ENCODE peak calls at places on chromosomes 2 and 18, in four cellular contexts. One of them, this sample, is unnamed.

GRCh38 chr2:225334524-225334923 is 65.0 kb upstream of the NYAP2 start:
- DNase-seq in uterus: no peak
- DNase-seq in fibroblast of mammary gland: no peak
- DNase-seq in GM12878: no peak
- DNase-seq in this sample: no peak

GRCh38 chr18:7878265-7879173 is 311.4 kb downstream of the PTPRM start:
- DNase-seq in uterus: no peak
- DNase-seq in fibroblast of mammary gland: no peak
- DNase-seq in GM12878: no peak
- DNase-seq in this sample: no peak

GRCh38 chr2:68594674-68595492 is 48.5 kb upstream of the PROKR1 start:
- DNase-seq in uterus: no peak
- DNase-seq in fibroblast of mammary gland: peak
- DNase-seq in GM12878: peak
- DNase-seq in this sample: peak

GRCh38 chr18:13220326-13220991 is 1.9 kb downstream of the LDLRAD4 start:
- DNase-seq in uterus: no peak
- DNase-seq in fibroblast of mammary gland: no peak
- DNase-seq in GM12878: no peak
- DNase-seq in this sample: no peak

GRCh38 chr2:238868067-238868524 is 20.2 kb downstream of the TWIST2 start:
- DNase-seq in uterus: peak
- DNase-seq in fibroblast of mammary gland: peak
- DNase-seq in GM12878: no peak
- DNase-seq in this sample: no peak

GRCh38 chr2:71454221-71455010 is 1.1 kb downstream of the DYSF start:
- DNase-seq in uterus: no peak
- DNase-seq in fibroblast of mammary gland: no peak
- DNase-seq in GM12878: no peak
- DNase-seq in this sample: no peak

GRCh38 chr2:95062716-95063400 is 37.4 kb downstream of the MAL start:
- DNase-seq in uterus: no peak
- DNase-seq in fibroblast of mammary gland: no peak
- DNase-seq in GM12878: peak
- DNase-seq in this sample: peak

GRCh38 chr2:20449501-20450200 is 2.8 kb downstream of the RHOB start:
- DNase-seq in uterus: peak
- DNase-seq in fibroblast of mammary gland: peak
- DNase-seq in GM12878: no peak
- DNase-seq in this sample: no peak

GRCh38 chr2:180010701-180011100 is 3.6 kb upstream of the CWC22 start:
- DNase-seq in uterus: no peak
- DNase-seq in fibroblast of mammary gland: no peak
- DNase-seq in GM12878: no peak
- DNase-seq in this sample: no peak

GRCh38 chr18:32441536-32441935 is 29.1 kb downstream of the GAREM1 start:
- DNase-seq in uterus: no peak
- DNase-seq in fibroblast of mammary gland: peak
- DNase-seq in GM12878: no peak
- DNase-seq in this sample: no peak

GRCh38 chr18:45084207-45084606 is 403.5 kb downstream of the SETBP1 start:
- DNase-seq in uterus: peak
- DNase-seq in fibroblast of mammary gland: no peak
- DNase-seq in GM12878: no peak
- DNase-seq in this sample: no peak

GRCh38 chr2:203619192-203619878 is 84.2 kb upstream of the RAPH1 start:
- DNase-seq in uterus: no peak
- DNase-seq in fibroblast of mammary gland: no peak
- DNase-seq in GM12878: no peak
- DNase-seq in this sample: no peak

GRCh38 chr2:176473851-176474250 is 204.6 kb downstream of the MTX2 start:
- DNase-seq in uterus: no peak
- DNase-seq in fibroblast of mammary gland: no peak
- DNase-seq in GM12878: no peak
- DNase-seq in this sample: no peak

GRCh38 chr18:79799619-79800352 is 2.0 kb downstream of the KCNG2 start:
- DNase-seq in uterus: no peak
- DNase-seq in fibroblast of mammary gland: no peak
- DNase-seq in GM12878: no peak
- DNase-seq in this sample: no peak

GRCh38 chr2:201975434-201975833 is 58.2 kb upstream of the FZD7 start:
- DNase-seq in uterus: no peak
- DNase-seq in fibroblast of mammary gland: no peak
- DNase-seq in GM12878: no peak
- DNase-seq in this sample: no peak

GRCh38 chr2:133287709-133288108 is 280.6 kb downstream of the NCKAP5 start:
- DNase-seq in uterus: no peak
- DNase-seq in fibroblast of mammary gland: peak
- DNase-seq in GM12878: no peak
- DNase-seq in this sample: no peak

GRCh38 chr18:68769423-68769822 is 28.5 kb upstream of the CCDC102B start:
- DNase-seq in uterus: peak
- DNase-seq in fibroblast of mammary gland: peak
- DNase-seq in GM12878: no peak
- DNase-seq in this sample: no peak

GRCh38 chr2:106960633-106961205 is 74.8 kb upstream of the ST6GAL2 start:
- DNase-seq in uterus: no peak
- DNase-seq in fibroblast of mammary gland: no peak
- DNase-seq in GM12878: no peak
- DNase-seq in this sample: no peak

GRCh38 chr2:135600915-135601314 is 69.6 kb downstream of the R3HDM1 start:
- DNase-seq in uterus: no peak
- DNase-seq in fibroblast of mammary gland: peak
- DNase-seq in GM12878: no peak
- DNase-seq in this sample: no peak

GRCh38 chr2:237886702-237887481 is 27.5 kb downstream of the RAMP1 start:
- DNase-seq in uterus: peak
- DNase-seq in fibroblast of mammary gland: peak
- DNase-seq in GM12878: no peak
- DNase-seq in this sample: no peak

GRCh38 chr2:219525533-219526232 is 11.4 kb downstream of the ASIC4 start:
- DNase-seq in uterus: peak
- DNase-seq in fibroblast of mammary gland: no peak
- DNase-seq in GM12878: no peak
- DNase-seq in this sample: no peak

GRCh38 chr2:27305516-27305915 is 2.7 kb downstream of the UCN start:
- DNase-seq in uterus: no peak
- DNase-seq in fibroblast of mammary gland: no peak
- DNase-seq in GM12878: no peak
- DNase-seq in this sample: no peak

DNA sequence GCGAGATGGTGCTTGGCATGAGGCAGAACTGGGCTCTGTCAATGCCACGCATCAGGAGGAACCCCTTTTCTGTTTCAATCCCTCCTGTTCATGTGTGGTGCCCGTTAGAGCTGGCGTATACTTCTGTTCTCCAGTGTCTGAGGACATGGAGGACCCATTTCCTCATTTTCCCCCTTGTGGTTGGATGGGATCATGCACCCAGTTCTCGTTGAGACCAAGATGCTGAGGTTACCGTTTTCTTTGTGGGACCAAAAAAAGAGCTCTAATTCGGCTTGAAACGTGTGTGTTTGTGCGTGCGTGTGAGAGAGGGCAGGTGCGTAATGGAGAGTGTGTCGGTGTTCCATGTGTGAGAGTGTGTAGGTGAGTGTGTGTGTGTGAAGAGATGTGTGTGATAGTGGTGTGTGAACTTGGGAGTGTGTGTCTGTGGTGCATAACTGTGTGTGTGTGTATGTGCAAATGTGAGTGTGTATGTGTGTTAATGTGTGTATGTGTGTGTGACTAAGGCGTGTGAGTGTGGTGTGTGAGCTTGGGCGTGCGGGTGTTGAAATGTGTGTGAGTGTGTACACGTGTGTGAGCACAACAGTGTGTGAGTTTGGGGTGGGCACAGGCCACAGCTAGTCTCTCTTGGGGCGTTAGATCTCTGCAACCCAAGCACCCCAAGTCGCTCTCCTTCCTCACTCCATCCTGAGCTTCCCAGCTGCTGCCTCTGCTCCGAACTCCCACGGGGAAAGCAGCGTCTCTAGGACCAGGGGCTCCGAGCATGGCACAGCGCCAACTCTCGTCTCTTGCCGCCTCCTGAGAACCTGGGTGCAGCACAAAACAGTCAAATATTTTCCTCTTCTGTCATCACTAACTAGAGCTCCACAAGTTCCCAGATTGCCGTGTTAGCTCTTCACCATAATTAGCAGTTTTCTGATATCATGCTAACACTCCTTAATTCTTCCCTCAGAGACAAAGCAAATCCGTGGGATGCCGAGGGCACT is 75.8 kb downstream of the LONRF2 start:
- DNase-seq in uterus: no peak
- DNase-seq in fibroblast of mammary gland: peak
- DNase-seq in GM12878: no peak
- DNase-seq in this sample: peak
- H3K4me3 ChIP-seq in uterus: no peak
- H3K4me3 ChIP-seq in fibroblast of mammary gland: no peak
- H3K4me3 ChIP-seq in GM12878: no peak
- H3K4me3 ChIP-seq in this sample: no peak

GRCh38 chr2:128090909-128091690 is at the start of gene UGGT1:
- DNase-seq in uterus: peak
- DNase-seq in fibroblast of mammary gland: peak
- DNase-seq in GM12878: peak
- DNase-seq in this sample: peak

GRCh38 chr2:128091691-128092050 is 671 bp downstream of the UGGT1 start:
- DNase-seq in uterus: no peak
- DNase-seq in fibroblast of mammary gland: peak
- DNase-seq in GM12878: no peak
- DNase-seq in this sample: peak

GRCh38 chr2:128090575-128090908 is 458 bp upstream of the UGGT1 start:
- DNase-seq in uterus: no peak
- DNase-seq in fibroblast of mammary gland: no peak
- DNase-seq in GM12878: no peak
- DNase-seq in this sample: no peak

GRCh38 chr2:128084757-128085156 is 6.2 kb upstream of the UGGT1 start:
- DNase-seq in uterus: no peak
- DNase-seq in fibroblast of mammary gland: no peak
- DNase-seq in GM12878: no peak
- DNase-seq in this sample: no peak

DNA sequence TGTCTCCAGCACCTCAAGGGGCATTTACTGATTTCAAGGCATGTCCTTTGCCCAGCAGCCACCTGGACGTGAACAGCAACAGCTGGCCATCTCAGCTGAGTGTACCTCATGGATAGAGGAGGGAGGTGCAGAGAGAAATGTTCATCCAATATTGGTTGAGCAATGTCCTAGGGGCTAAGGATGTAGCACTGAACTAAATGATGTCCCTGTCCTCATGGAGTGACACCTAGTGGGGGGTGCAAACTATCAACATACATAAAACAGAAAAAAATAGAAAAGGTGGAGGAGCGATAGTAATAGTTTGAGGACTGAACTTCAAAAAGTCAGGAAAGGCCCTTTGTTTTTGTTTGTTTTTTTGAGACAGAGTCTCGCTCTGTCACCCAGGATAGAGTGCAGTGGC is 4.8 kb upstream of the UGGT1 start:
- DNase-seq in uterus: no peak
- DNase-seq in fibroblast of mammary gland: no peak
- DNase-seq in GM12878: no peak
- DNase-seq in this sample: no peak
- TF ChIP-seq CTCF in uterus: no peak
- TF ChIP-seq CTCF in fibroblast of mammary gland: no peak
- TF ChIP-seq CTCF in GM12878: no peak
- TF ChIP-seq CTCF in this sample: no peak

GRCh38 chr18:54945726-54946125 is 13.5 kb downstream of the CCDC68 start:
- DNase-seq in uterus: no peak
- DNase-seq in fibroblast of mammary gland: no peak
- DNase-seq in GM12878: no peak
- DNase-seq in this sample: no peak
- H3K4me3 ChIP-seq in uterus: no peak
- H3K4me3 ChIP-seq in fibroblast of mammary gland: no peak
- H3K4me3 ChIP-seq in GM12878: peak
- H3K4me3 ChIP-seq in this sample: peak

DNA sequence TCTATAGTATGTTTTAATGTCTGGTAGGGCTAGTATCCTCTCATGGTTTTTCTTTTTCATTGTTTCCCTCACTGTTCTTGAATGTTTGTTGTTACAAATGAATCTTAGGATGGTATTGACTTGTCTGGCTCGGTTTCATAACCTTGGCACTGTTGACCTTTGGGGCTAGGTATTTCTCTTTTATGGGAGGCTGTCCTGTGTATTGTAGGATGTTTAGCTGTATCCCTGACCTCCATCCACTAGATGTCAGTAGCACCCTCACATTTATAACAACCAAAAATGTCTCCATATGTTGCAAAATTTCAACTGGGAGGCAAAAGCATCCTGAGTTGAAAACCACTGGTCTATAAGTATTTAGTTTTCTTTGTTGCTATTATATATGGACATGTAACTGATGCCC is 7.0 kb upstream of the AOX1 start:
- DNase-seq in uterus: no peak
- DNase-seq in fibroblast of mammary gland: peak
- DNase-seq in GM12878: peak
- DNase-seq in this sample: peak
- TF ChIP-seq CTCF in uterus: peak
- TF ChIP-seq CTCF in fibroblast of mammary gland: peak
- TF ChIP-seq CTCF in GM12878: peak
- TF ChIP-seq CTCF in this sample: peak

GRCh38 chr2:72915907-72916742 is 1.2 kb upstream of the EMX1 start:
- DNase-seq in uterus: no peak
- DNase-seq in fibroblast of mammary gland: no peak
- DNase-seq in GM12878: no peak
- DNase-seq in this sample: peak
- H3K4me3 ChIP-seq in uterus: peak
- H3K4me3 ChIP-seq in fibroblast of mammary gland: no peak
- H3K4me3 ChIP-seq in GM12878: peak
- H3K4me3 ChIP-seq in this sample: peak

GRCh38 chr18:76656925-76657324 is 161.9 kb upstream of the ZNF516 start:
- DNase-seq in uterus: no peak
- DNase-seq in fibroblast of mammary gland: no peak
- DNase-seq in GM12878: no peak
- DNase-seq in this sample: no peak

GRCh38 chr18:76657911-76658475 is 163.0 kb upstream of the ZNF516 start:
- DNase-seq in uterus: peak
- DNase-seq in fibroblast of mammary gland: no peak
- DNase-seq in GM12878: no peak
- DNase-seq in this sample: peak

GRCh38 chr18:76654536-76654935 is 159.5 kb upstream of the ZNF516 start:
- DNase-seq in uterus: no peak
- DNase-seq in fibroblast of mammary gland: peak
- DNase-seq in GM12878: no peak
- DNase-seq in this sample: no peak

GRCh38 chr18:76658627-76659026 is 163.6 kb upstream of the ZNF516 start:
- DNase-seq in uterus: peak
- DNase-seq in fibroblast of mammary gland: no peak
- DNase-seq in GM12878: no peak
- DNase-seq in this sample: peak

DNA sequence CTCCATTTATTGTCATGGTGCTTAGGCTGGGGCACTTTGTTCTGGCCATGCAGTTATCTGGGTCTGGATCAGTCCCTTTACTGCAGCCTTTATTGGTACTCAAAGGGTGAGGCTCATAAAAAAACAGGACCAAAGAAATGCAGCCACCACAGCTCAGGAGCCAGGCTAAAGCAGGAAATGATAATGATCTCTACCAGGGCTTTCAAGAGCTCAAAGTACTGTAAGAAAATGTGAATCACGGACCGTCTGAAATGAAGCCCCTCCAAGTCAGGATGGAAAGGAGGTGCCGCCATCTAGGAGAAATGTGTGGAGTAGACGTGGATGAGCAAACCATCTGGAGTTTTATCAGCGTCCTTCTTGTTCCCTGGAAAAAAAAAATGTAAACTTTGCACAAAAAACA is 162.4 kb upstream of the ZNF516 start:
- DNase-seq in uterus: peak
- DNase-seq in fibroblast of mammary gland: peak
- DNase-seq in GM12878: no peak
- DNase-seq in this sample: no peak
- TF ChIP-seq CTCF in uterus: no peak
- TF ChIP-seq CTCF in fibroblast of mammary gland: no peak
- TF ChIP-seq CTCF in GM12878: no peak
- TF ChIP-seq CTCF in this sample: no peak